ENCODE peak calls at places on chromosomes 4 and X, in four cellular contexts. C, I, B and Q are unnamed samples.
A peak's percentile ranks its signal among the peaks of the same experiment; 100 is the strongest.

GRCh38 chr4:44319129-44319528 is 129.5 kb downstream of the KCTD8 start:
- DNase-seq in C (no peak), I (no peak), B (no peak), Q (no peak)

GRCh38 chrX:19682712-19683331 is 167.5 kb upstream of the MAP3K15 start:
- DNase-seq in C (peak; percentile 8), I (peak; percentile 50), B (peak; percentile 52), Q (no peak)

GRCh38 chrX:154600962-154601374 is 16.0 kb downstream of the CTAG1A start:
- DNase-seq in C (no peak), I (no peak), B (no peak), Q (no peak)

GRCh38 chrX:15686818-15687685 is 22.4 kb upstream of the CLTRN start:
- DNase-seq in C (peak; percentile 25), I (peak; percentile 20), B (peak; percentile 31), Q (peak; percentile 56)

GRCh38 chr4:156374894-156375293 is 421.2 kb upstream of the CTSO start:
- DNase-seq in C (no peak), I (no peak), B (no peak), Q (no peak)

GRCh38 chrX:68672581-68673318 is 25.3 kb downstream of the STARD8 start:
- DNase-seq in C (no peak), I (no peak), B (no peak), Q (peak; percentile 42)

GRCh38 chr4:152991361-152991760 is 55.2 kb downstream of the FHDC1 start:
- DNase-seq in C (no peak), I (no peak), B (no peak), Q (no peak)

GRCh38 chr4:174358410-174358809 is 74.7 kb downstream of the CEP44 start:
- DNase-seq in C (no peak), I (no peak), B (no peak), Q (no peak)

GRCh38 chr4:151717271-151717670 is 43.5 kb downstream of the GATB start:
- DNase-seq in C (no peak), I (no peak), B (no peak), Q (no peak)

GRCh38 chrX:2402361-2402690 is 98.5 kb downstream of the DHRSX start:
- DNase-seq in C (no peak), I (no peak), B (no peak), Q (no peak)

GRCh38 chrX:7346021-7346420 is 198.1 kb upstream of the PUDP start:
- DNase-seq in C (no peak), I (no peak), B (no peak), Q (no peak)

GRCh38 chrX:119518371-119518770 is 46.8 kb downstream of the STEEP1 start:
- DNase-seq in C (no peak), I (no peak), B (no peak), Q (no peak)

GRCh38 chr4:1082215-1083182 is 30.9 kb downstream of the RNF212 start:
- DNase-seq in C (no peak), I (no peak), B (no peak), Q (peak; percentile 43)

GRCh38 chr4:72457158-72457557 is 111.9 kb downstream of the ADAMTS3 start:
- DNase-seq in C (no peak), I (no peak), B (no peak), Q (no peak)

GRCh38 chr4:8729408-8730149 is 137.0 kb downstream of the CPZ start:
- DNase-seq in C (no peak), I (no peak), B (no peak), Q (no peak)

GRCh38 chrX:115650916-115651315 is 89.9 kb downstream of the PLS3 start:
- DNase-seq in C (no peak), I (no peak), B (no peak), Q (peak; percentile 31)

GRCh38 chrX:52594658-52595057 is 60.0 kb downstream of the SSX7 start:
- DNase-seq in C (no peak), I (no peak), B (no peak), Q (no peak)

GRCh38 chrX:102517331-102517730 is 792 bp upstream of the TMSB15A start:
- DNase-seq in C (no peak), I (no peak), B (no peak), Q (peak; percentile 11)

GRCh38 chrX:82087699-82088098 is 885.8 kb downstream of the SH3BGRL start:
- DNase-seq in C (no peak), I (no peak), B (no peak), Q (no peak)

GRCh38 chr4:139171878-139172691 is 4.9 kb downstream of the ELF2 start:
- DNase-seq in C (no peak), I (no peak), B (no peak), Q (no peak)

GRCh38 chrX:12139934-12140611 is 1.8 kb downstream of the FRMPD4 start:
- DNase-seq in C (no peak), I (no peak), B (no peak), Q (no peak)

GRCh38 chr4:106418444-106418843 is 49.9 kb upstream of the GIMD1 start:
- DNase-seq in C (no peak), I (no peak), B (no peak), Q (no peak)

GRCh38 chr4:145732416-145732815 is 52.5 kb downstream of the C4orf51 start:
- DNase-seq in C (no peak), I (no peak), B (peak; percentile 14), Q (no peak)

GRCh38 chr4:172042714-172043114 is 229.5 kb downstream of the GALNTL6 start:
- DNase-seq in C (no peak), I (no peak), B (no peak), Q (peak; percentile 2)

GRCh38 chrX:39749135-39749534 is 348.6 kb downstream of the BCOR start:
- DNase-seq in C (no peak), I (no peak), B (no peak), Q (peak; percentile 15)

GRCh38 chr4:113700602-113701150 is 60.9 kb downstream of the CAMK2D start:
- DNase-seq in C (no peak), I (no peak), B (no peak), Q (no peak)

GRCh38 chrX:18574591-18574990 is 97.3 kb downstream of the RS1 start:
- DNase-seq in C (no peak), I (no peak), B (no peak), Q (peak; percentile 68)

GRCh38 chr4:62898115-62898514 is 1511.1 kb downstream of the TECRL start:
- DNase-seq in C (no peak), I (no peak), B (no peak), Q (no peak)

GRCh38 chrX:115940888-115941332 is 229.6 kb upstream of the AGTR2 start:
- DNase-seq in C (no peak), I (peak; percentile 17), B (no peak), Q (peak; percentile 0)

GRCh38 chr4:957231-957580 is 16.2 kb downstream of the DGKQ start:
- DNase-seq in C (peak; percentile 15), I (no peak), B (no peak), Q (no peak)

GRCh38 chrX:31057291-31057690 is 14.6 kb downstream of the FTHL17 start:
- DNase-seq in C (no peak), I (no peak), B (no peak), Q (no peak)

GRCh38 chrX:421646-422325 is 35.1 kb upstream of the PPP2R3B start:
- DNase-seq in C (no peak), I (no peak), B (no peak), Q (no peak)

GRCh38 chr4:106766519-106766918 is 269.6 kb downstream of the DKK2 start:
- DNase-seq in C (no peak), I (no peak), B (no peak), Q (no peak)

GRCh38 chrX:142036111-142036510 is 132.4 kb downstream of the MAGEC1 start:
- DNase-seq in C (no peak), I (no peak), B (no peak), Q (peak; percentile 0)

GRCh38 chr4:121818215-121818614 is 5.5 kb downstream of the CCNA2 start:
- DNase-seq in C (no peak), I (no peak), B (no peak), Q (no peak)

GRCh38 chr4:110793890-110794588 is 171.2 kb upstream of the PITX2 start:
- DNase-seq in C (no peak), I (no peak), B (no peak), Q (no peak)